ENCODE peak calls at places on chromosomes 12 and 14, in six cellular contexts. B is IMR-90, C is H1, O is H9, H is neuronal stem cell, F is trophoblast cell. N is an unnamed sample.

GRCh38 chr14:52266179-52266578 is 1.3 kb upstream of the PTGDR start:
- DNase-seq in B (peak; percentile 49), C (no peak), O (no peak), H (no peak), F (no peak), N (no peak)

GRCh38 chr12:21939435-21939834 is 1.8 kb downstream of the ABCC9 start:
- DNase-seq in B (no peak), C (no peak), O (no peak), H (no peak), F (no peak), N (no peak)

GRCh38 chr12:64691793-64692583 is 67.2 kb downstream of the GNS start:
- DNase-seq in B (peak; percentile 26), C (no peak), O (no peak), H (peak; percentile 48), F (no peak), N (peak; percentile 57)

GRCh38 chr12:76623929-76624328 is 64.4 kb upstream of the OSBPL8 start:
- DNase-seq in B (peak; percentile 71), C (no peak), O (no peak), H (no peak), F (no peak), N (no peak)

GRCh38 chr12:67449591-67450052 is 180.5 kb downstream of the CAND1 start:
- DNase-seq in B (no peak), C (no peak), O (no peak), H (no peak), F (no peak), N (no peak)

GRCh38 chr12:31922341-31923062 is 36.7 kb upstream of the RESF1 start:
- DNase-seq in B (peak; percentile 3), C (no peak), O (no peak), H (no peak), F (no peak), N (peak; percentile 30)

GRCh38 chr12:88310069-88310468 is 168.0 kb downstream of the TMTC3 start:
- DNase-seq in B (peak; percentile 88), C (no peak), O (no peak), H (no peak), F (peak; percentile 69), N (peak; percentile 81)

GRCh38 chr12:124938066-124938465 is 23.6 kb upstream of the UBC start:
- DNase-seq in B (no peak), C (no peak), O (no peak), H (no peak), F (no peak), N (no peak)

GRCh38 chr14:99821519-99822165 is 28.4 kb downstream of the EML1 start:
- DNase-seq in B (peak; percentile 85), C (no peak), O (peak; percentile 18), H (no peak), F (no peak), N (peak; percentile 81)

GRCh38 chr12:3168775-3169221 is 91.6 kb downstream of the TSPAN9 start:
- DNase-seq in B (peak; percentile 99), C (peak; percentile 33), O (no peak), H (no peak), F (peak; percentile 80), N (peak; percentile 98)

GRCh38 chr12:69008510-69008909 is 75.5 kb upstream of the CPM start:
- DNase-seq in B (peak; percentile 11), C (no peak), O (no peak), H (no peak), F (peak; percentile 82), N (no peak)
- H3K4me2 ChIP-seq in B (peak overlapping the region; percentile 1), C (no peak overlapping the region), O (no peak overlapping the region), H (no peak overlapping the region), F (no peak overlapping the region), N (no peak overlapping the region)

DNA sequence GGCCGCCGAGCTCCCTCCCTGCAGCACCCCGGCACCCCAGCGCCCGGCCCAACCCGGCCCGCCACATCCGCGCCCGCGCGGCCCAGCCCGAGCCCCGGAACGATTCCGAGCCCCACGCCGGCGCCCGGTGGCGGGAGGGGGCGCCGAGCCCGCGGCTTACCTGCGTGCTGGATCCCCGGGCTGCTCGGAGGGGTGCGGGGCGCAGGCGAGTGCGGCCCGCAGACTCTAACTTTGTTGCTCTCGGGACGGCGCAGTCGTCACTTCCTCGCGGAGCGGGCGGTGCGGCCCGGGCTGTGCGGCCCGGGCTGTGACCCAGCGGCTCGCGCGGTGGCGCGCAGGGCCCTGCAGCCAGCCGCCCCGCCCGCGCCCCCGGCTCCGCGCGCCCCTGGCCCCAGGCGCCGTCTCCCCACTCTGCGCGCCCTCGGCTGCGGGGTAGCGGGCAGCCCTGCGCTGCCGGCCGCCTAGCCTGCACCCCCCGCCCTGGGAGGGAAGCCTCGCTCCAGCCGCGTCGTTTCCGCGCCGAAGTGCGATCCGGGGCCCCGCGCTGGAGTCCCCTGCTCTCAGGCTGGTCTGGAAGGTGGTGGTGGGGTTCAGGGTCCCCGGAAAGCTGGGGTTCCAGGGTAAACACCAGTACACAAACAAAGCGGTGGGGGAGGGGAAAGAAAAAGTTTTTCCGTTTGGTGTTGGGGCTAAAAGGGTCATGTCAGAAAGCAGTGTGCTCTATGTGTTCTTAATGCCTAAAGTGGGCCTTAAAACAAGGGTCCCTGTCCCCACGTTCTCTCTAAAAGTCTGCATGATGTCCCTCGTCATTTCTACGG is 64.5 kb upstream of the PTGR2 start:
- DNase-seq in B (peak; percentile 35), C (no peak), O (peak; percentile 56), H (no peak), F (peak; percentile 38), N (peak; percentile 37)
- H3K4ac ChIP-seq in B (peak overlapping the region; percentile 99), C (no peak overlapping the region), O (no peak overlapping the region), H (no peak overlapping the region), F (peak overlapping the region; percentile 94), N (peak overlapping the region; percentile 99)

GRCh38 chr14:92552066-92552465 is 38.5 kb downstream of the RIN3 start:
- DNase-seq in B (no peak), C (no peak), O (no peak), H (no peak), F (no peak), N (no peak)
- H3K9me3 ChIP-seq in B (no peaks in the 10 kb centered on the region), C (no peaks in the 10 kb centered on the region), O (no peaks in the 10 kb centered on the region), H (no peaks in the 10 kb centered on the region), F (no peaks in the 10 kb centered on the region), N (no peaks in the 10 kb centered on the region)

GRCh38 chr14:65195042-65195719 is 92.9 kb upstream of the MAX start:
- DNase-seq in B (no peak), C (no peak), O (no peak), H (no peak), F (no peak), N (no peak)
- H3K4me2 ChIP-seq in B (no peak overlapping the region), C (no peak overlapping the region), O (no peak overlapping the region), H (no peak overlapping the region), F (no peak overlapping the region), N (no peak overlapping the region)